ENCODE peak calls at places on chromosomes 5 and 9, in ten cellular contexts. U is GM23338; M is stromal cell of bone marrow; P is adrenal gland; R is SK-MEL-5; A is germinal center; O is stimulated activated CD4-positive, alpha-beta T cell treated with anti-CD3 and anti-CD28 coated beads, Interleukin-2, amount 100 ng/mL, for 24 hours; S is RWPE1; D is WERI-Rb-1; F is activated T-helper 1 cell treated with anti-CD3 and anti-CD28 coated beads, Interleukin-2, amount 50 U/mL, for 16 hours. E is an unnamed sample.

GRCh38 chr5:126857472-126858410 is 80.8 kb downstream of the LMNB1 start:
- DNase-seq in U (peak), M (no peak), P (no peak), R (no peak), A (no peak), O (no peak), S (no peak), D (no peak), F (no peak), E (no peak)

GRCh38 chr5:106314221-106314824 is 1356.4 kb downstream of the EFNA5 start:
- DNase-seq in U (no peak), M (peak), P (no peak), R (no peak), A (no peak), O (no peak), S (no peak), D (no peak), F (no peak), E (no peak)

GRCh38 chr9:90112791-90113190 is 508.0 kb downstream of the GADD45G start:
- DNase-seq in U (no peak), M (no peak), P (no peak), R (no peak), A (no peak), O (no peak), S (no peak), D (no peak), F (no peak), E (no peak)

GRCh38 chr5:35317586-35317985 is 87.3 kb upstream of the PRLR start:
- DNase-seq in U (no peak), M (no peak), P (no peak), R (no peak), A (no peak), O (no peak), S (no peak), D (no peak), F (no peak), E (no peak)

GRCh38 chr9:126326228-126327015 is at the start of gene MVB12B:
- DNase-seq in U (peak), M (peak), P (peak), R (peak), A (peak), O (peak), S (peak), D (peak), F (peak), E (no peak)

GRCh38 chr9:123399803-123400378 is 43.9 kb downstream of the CRB2 start:
- DNase-seq in U (peak), M (no peak), P (no peak), R (peak), A (peak), O (peak), S (no peak), D (peak), F (no peak), E (no peak)

GRCh38 chr9:116061546-116062205 is 91.9 kb upstream of the PAPPA start:
- DNase-seq in U (no peak), M (no peak), P (no peak), R (no peak), A (no peak), O (no peak), S (no peak), D (peak), F (no peak), E (no peak)

GRCh38 chr5:68292316-68292715 is 76.8 kb downstream of the PIK3R1 start:
- DNase-seq in U (no peak), M (peak), P (no peak), R (no peak), A (no peak), O (no peak), S (no peak), D (no peak), F (no peak), E (no peak)

GRCh38 chr5:134247411-134247810 is 21.5 kb upstream of the PPP2CA start:
- DNase-seq in U (no peak), M (peak), P (no peak), R (peak), A (no peak), O (no peak), S (peak), D (no peak), F (no peak), E (no peak)

GRCh38 chr9:104872959-104873850 is 54.8 kb downstream of the ABCA1 start:
- DNase-seq in U (peak), M (peak), P (peak), R (peak), A (no peak), O (no peak), S (peak), D (no peak), F (no peak), E (peak)

GRCh38 chr5:143118222-143118621 is 285.3 kb downstream of the NR3C1 start:
- DNase-seq in U (no peak), M (no peak), P (no peak), R (no peak), A (peak), O (no peak), S (no peak), D (no peak), F (no peak), E (no peak)

GRCh38 chr5:178425621-178426068 is 164.5 kb downstream of the COL23A1 start:
- DNase-seq in U (no peak), M (no peak), P (no peak), R (no peak), A (no peak), O (no peak), S (no peak), D (no peak), F (no peak), E (no peak)

GRCh38 chr9:132857031-132857430 is 21.1 kb downstream of the AK8 start:
- DNase-seq in U (no peak), M (peak), P (peak), R (no peak), A (no peak), O (no peak), S (no peak), D (no peak), F (no peak), E (no peak)

GRCh38 chr9:121748080-121748479 is 96.6 kb downstream of the DAB2IP start:
- DNase-seq in U (no peak), M (no peak), P (peak), R (no peak), A (no peak), O (no peak), S (no peak), D (no peak), F (no peak), E (no peak)

GRCh38 chr5:58279259-58279658 is 180.6 kb downstream of the PLK2 start:
- DNase-seq in U (no peak), M (no peak), P (no peak), R (no peak), A (no peak), O (no peak), S (no peak), D (no peak), F (no peak), E (no peak)

GRCh38 chr5:147701468-147701867 is 81.1 kb downstream of the JAKMIP2 start:
- DNase-seq in U (no peak), M (no peak), P (no peak), R (no peak), A (no peak), O (no peak), S (no peak), D (no peak), F (no peak), E (no peak)

GRCh38 chr9:24036459-24036858 is 210.4 kb upstream of the ELAVL2 start:
- DNase-seq in U (peak), M (no peak), P (no peak), R (no peak), A (no peak), O (no peak), S (no peak), D (no peak), F (no peak), E (no peak)

GRCh38 chr5:127863161-127863560 is 160.0 kb downstream of the CCDC192 start:
- DNase-seq in U (no peak), M (no peak), P (no peak), R (no peak), A (no peak), O (no peak), S (no peak), D (no peak), F (no peak), E (no peak)

GRCh38 chr5:60634054-60634453 is 65.9 kb downstream of the DEPDC1B start:
- DNase-seq in U (no peak), M (no peak), P (no peak), R (no peak), A (no peak), O (no peak), S (no peak), D (no peak), F (no peak), E (no peak)

GRCh38 chr5:52661903-52662302 is 125.8 kb upstream of the ITGA1 start:
- DNase-seq in U (no peak), M (no peak), P (no peak), R (no peak), A (no peak), O (no peak), S (no peak), D (no peak), F (no peak), E (no peak)

GRCh38 chr5:9239071-9239470 is 306.8 kb downstream of the SEMA5A start:
- DNase-seq in U (no peak), M (no peak), P (no peak), R (peak), A (no peak), O (no peak), S (no peak), D (no peak), F (no peak), E (no peak)

GRCh38 chr9:2459756-2460155 is 161.8 kb upstream of the VLDLR start:
- DNase-seq in U (no peak), M (no peak), P (no peak), R (no peak), A (no peak), O (no peak), S (no peak), D (no peak), F (no peak), E (no peak)

GRCh38 chr5:58151414-58151813 is 308.5 kb downstream of the PLK2 start:
- DNase-seq in U (no peak), M (no peak), P (no peak), R (no peak), A (no peak), O (no peak), S (no peak), D (no peak), F (no peak), E (no peak)

GRCh38 chr9:94086468-94086867 is 2.2 kb downstream of the PTPDC1 start:
- DNase-seq in U (no peak), M (peak), P (no peak), R (no peak), A (no peak), O (no peak), S (peak), D (no peak), F (no peak), E (peak)

GRCh38 chr5:95285406-95285761 is 490 bp upstream of the MCTP1 start:
- DNase-seq in U (peak), M (no peak), P (no peak), R (no peak), A (no peak), O (no peak), S (no peak), D (no peak), F (no peak), E (no peak)

GRCh38 chr9:22452415-22453010 is 5.9 kb downstream of the DMRTA1 start:
- DNase-seq in U (peak), M (peak), P (peak), R (no peak), A (no peak), O (peak), S (no peak), D (peak), F (no peak), E (no peak)

GRCh38 chr5:44372028-44372427 is 17.2 kb downstream of the FGF10 start:
- DNase-seq in U (no peak), M (no peak), P (no peak), R (no peak), A (no peak), O (no peak), S (no peak), D (no peak), F (no peak), E (no peak)

GRCh38 chr9:110753734-110754231 is 85.2 kb downstream of the MUSK start:
- DNase-seq in U (no peak), M (peak), P (no peak), R (no peak), A (no peak), O (no peak), S (no peak), D (no peak), F (no peak), E (no peak)

GRCh38 chr9:82565188-82565966 is 497.6 kb downstream of the RASEF start:
- DNase-seq in U (no peak), M (no peak), P (no peak), R (peak), A (no peak), O (no peak), S (no peak), D (no peak), F (no peak), E (no peak)

GRCh38 chr5:172954751-172955159 is 4.5 kb upstream of the RPL26L1 start:
- DNase-seq in U (no peak), M (no peak), P (no peak), R (no peak), A (no peak), O (no peak), S (no peak), D (no peak), F (no peak), E (no peak)

GRCh38 chr9:128160603-128160987 is 530 bp downstream of the BBLN start:
- DNase-seq in U (peak), M (no peak), P (no peak), R (peak), A (peak), O (peak), S (peak), D (peak), F (no peak), E (no peak)

GRCh38 chr5:34495178-34495577 is 160.9 kb upstream of the RAI14 start:
- DNase-seq in U (no peak), M (no peak), P (no peak), R (no peak), A (no peak), O (no peak), S (no peak), D (no peak), F (no peak), E (no peak)